ENCODE peak calls at places on chromosomes 7 and 10, in five cellular contexts. M is mucosa of gallbladder; G is stimulated activated CD4-positive, alpha-beta T cell treated with anti-CD3 and anti-CD28 coated beads, Interleukin-12 subunit alpha, Interleukin-12 subunit beta, amount 100 ng/mL, for 4 hours; K is endodermal cell; N is fibroblast of villous mesenchyme. Z is an unnamed sample.

GRCh38 chr7:137834552-137834951 is 12.2 kb downstream of the DGKI start:
- DNase-seq in N (no peak), G (no peak), M (no peak), K (no peak), Z (no peak)

GRCh38 chr10:24456319-24456718 is 247.4 kb downstream of the KIAA1217 start:
- DNase-seq in G (no peak), K (no peak), M (no peak), N (peak), Z (peak)

GRCh38 chr10:77139145-77139692 is 498.4 kb downstream of the KCNMA1 start:
- DNase-seq in K (no peak), G (no peak), M (no peak), N (no peak), Z (no peak)

GRCh38 chr7:107505997-107506682 is 36.3 kb downstream of the GPR22 start:
- DNase-seq in M (peak), K (no peak), N (no peak), G (no peak), Z (no peak)

GRCh38 chr7:105015631-105015965 is 1.6 kb downstream of the KMT2E start:
- DNase-seq in K (peak), G (no peak), N (peak), M (peak), Z (no peak)

GRCh38 chr7:23298141-23298851 is 843 bp upstream of the MALSU1 start:
- DNase-seq in N (peak), M (no peak), G (no peak), K (peak), Z (peak)

GRCh38 chr10:109156396-109156795 is 766.9 kb downstream of the XPNPEP1 start:
- DNase-seq in N (no peak), G (no peak), M (no peak), K (no peak), Z (no peak)

GRCh38 chr10:71448146-71448545 is 51.4 kb downstream of the CDH23 start:
- DNase-seq in K (no peak), N (no peak), M (peak), G (no peak), Z (no peak)

GRCh38 chr10:110405401-110405800 is 92.3 kb upstream of the DUSP5 start:
- DNase-seq in G (no peak), N (no peak), K (no peak), M (no peak), Z (no peak)

GRCh38 chr10:62806246-62806645 is 1.7 kb downstream of the ADO start:
- DNase-seq in K (no peak), G (no peak), M (no peak), N (no peak), Z (no peak)

GRCh38 chr10:33547976-33548375 is 213.5 kb upstream of the NRP1 start:
- DNase-seq in K (no peak), N (no peak), G (no peak), M (no peak), Z (no peak)

GRCh38 chr10:51907342-51907741 is 207.9 kb upstream of the CSTF2T start:
- DNase-seq in G (no peak), K (no peak), M (no peak), N (no peak), Z (no peak)

GRCh38 chr10:62399211-62399610 is 25.0 kb downstream of the ZNF365 start:
- DNase-seq in N (peak), M (no peak), G (no peak), K (no peak), Z (no peak)

GRCh38 chr10:97915346-97915745 is 65.7 kb downstream of the GOLGA7B start:
- DNase-seq in M (no peak), N (no peak), K (no peak), G (no peak), Z (no peak)

GRCh38 chr10:113605207-113605606 is 52.4 kb downstream of the HABP2 start:
- DNase-seq in N (no peak), K (no peak), G (no peak), M (no peak), Z (no peak)

GRCh38 chr7:23925088-23925487 is 215.1 kb downstream of the STK31 start:
- DNase-seq in N (no peak), M (no peak), G (no peak), K (no peak), Z (no peak)

GRCh38 chr10:33927347-33927746 is 592.9 kb upstream of the NRP1 start:
- DNase-seq in M (no peak), K (no peak), G (no peak), N (no peak), Z (peak)

GRCh38 chr7:74217455-74218342 is 7.9 kb downstream of the LAT2 start:
- DNase-seq in K (no peak), M (no peak), N (no peak), G (no peak), Z (no peak)

GRCh38 chr10:69130251-69130650 is 6.3 kb downstream of the VPS26A start:
- DNase-seq in G (no peak), N (no peak), K (no peak), M (no peak), Z (no peak)

GRCh38 chr10:76036410-76036940 is 605.1 kb downstream of the LRMDA start:
- DNase-seq in K (peak), N (peak), M (peak), G (peak), Z (no peak)

GRCh38 chr10:133096616-133097269 is 9.0 kb downstream of the ADGRA1 start:
- DNase-seq in G (no peak), K (no peak), M (no peak), N (no peak), Z (no peak)